ENCODE peak calls at places on chromosomes 7 and 10, in five cellular contexts. I, F, L, V and R are unnamed samples.

GRCh38 chr10:121919666-121920065 is 8.2 kb downstream of the ATE1 start:
- DNase-seq in I (no peak), F (no peak), L (no peak), V (no peak), R (no peak)

GRCh38 chr7:158732483-158733219 is 28.0 kb upstream of the NCAPG2 start:
- DNase-seq in L (no peak), F (no peak), I (no peak), V (no peak), R (no peak)

GRCh38 chr10:67790534-67791408 is 47.2 kb downstream of the DNAJC12 start:
- DNase-seq in I (no peak), L (peak), F (no peak), V (no peak), R (no peak)

GRCh38 chr10:99658622-99659030 is 683 bp upstream of the ENTPD7 start:
- DNase-seq in V (peak), I (no peak), F (peak), L (peak), R (no peak)

GRCh38 chr7:149638566-149639320 is 134.6 kb downstream of the ZNF467 start:
- DNase-seq in F (no peak), L (no peak), I (no peak), V (no peak), R (no peak)

GRCh38 chr10:70055550-70055949 is 2.9 kb downstream of the MACROH2A2 start:
- DNase-seq in F (no peak), I (no peak), L (peak), V (no peak), R (peak)

GRCh38 chr10:71644307-71645180 is 75.0 kb downstream of the C10orf105 start:
- DNase-seq in F (no peak), I (no peak), L (no peak), V (no peak), R (no peak)

GRCh38 chr7:20033621-20034200 is 183.5 kb downstream of the MACC1 start:
- DNase-seq in L (peak), I (no peak), V (no peak), F (no peak), R (peak)

GRCh38 chr7:50287121-50287520 is 17.4 kb upstream of the IKZF1 start:
- DNase-seq in F (no peak), V (no peak), L (no peak), I (no peak), R (no peak)

GRCh38 chr7:23696916-23697441 is 13.0 kb upstream of the STK31 start:
- DNase-seq in F (peak), L (peak), I (peak), V (peak), R (peak)

GRCh38 chr10:132627736-132628512 is 90.3 kb downstream of the INPP5A start:
- DNase-seq in V (peak), I (peak), L (peak), F (peak), R (no peak)

GRCh38 chr10:55224007-55224781 is 423.2 kb upstream of the PCDH15 start:
- DNase-seq in V (no peak), I (no peak), L (no peak), F (no peak), R (no peak)

GRCh38 chr7:51187941-51188340 is 128.7 kb downstream of the COBL start:
- DNase-seq in V (peak), L (no peak), F (peak), I (no peak), R (no peak)

GRCh38 chr7:3267928-3268690 is 32.9 kb upstream of the SDK1 start:
- DNase-seq in F (peak), L (peak), V (peak), I (peak), R (peak)

GRCh38 chr7:149562602-149563001 is 65.0 kb upstream of the ZNF746 start:
- DNase-seq in I (no peak), L (peak), F (no peak), V (no peak), R (peak)

GRCh38 chr7:132518102-132518838 is 58.0 kb downstream of the PLXNA4 start:
- DNase-seq in I (peak), F (no peak), V (no peak), L (peak), R (peak)

GRCh38 chr7:85068796-85069195 is 118.1 kb downstream of the SEMA3D start:
- DNase-seq in L (peak), V (no peak), I (no peak), F (no peak), R (peak)

GRCh38 chr10:79404231-79404609 is 41.2 kb downstream of the ZCCHC24 start:
- DNase-seq in L (peak), V (peak), F (peak), I (no peak), R (peak)

GRCh38 chr10:63466168-63466935 is 575 bp upstream of the JMJD1C start:
- DNase-seq in V (peak), L (peak), I (no peak), F (peak), R (peak)

GRCh38 chr10:86603256-86603655 is 51.1 kb upstream of the OPN4 start:
- DNase-seq in I (no peak), F (no peak), L (no peak), V (no peak), R (peak)

GRCh38 chr7:21938463-21938862 is 7.2 kb downstream of the CDCA7L start:
- DNase-seq in F (no peak), L (no peak), I (no peak), V (no peak), R (peak)

GRCh38 chr10:103659674-103660363 is 166.3 kb downstream of the NEURL1 start:
- DNase-seq in L (peak), F (peak), V (peak), I (peak), R (no peak)

GRCh38 chr10:13684252-13684791 is 97.6 kb downstream of the PRPF18 start:
- DNase-seq in F (peak), V (no peak), I (no peak), L (peak), R (no peak)

GRCh38 chr10:58590152-58590551 is 77.5 kb downstream of the BICC1 start:
- DNase-seq in F (peak), I (peak), V (peak), L (peak), R (peak)

GRCh38 chr10:54703086-54703485 is 97.9 kb downstream of the PCDH15 start:
- DNase-seq in L (no peak), V (no peak), F (no peak), I (no peak), R (peak)

GRCh38 chr7:93799750-93800357 is 90.7 kb downstream of the TFPI2 start:
- DNase-seq in I (peak), V (peak), L (peak), F (no peak), R (peak)

GRCh38 chr7:233456-234035 is 41.2 kb downstream of the FAM20C start:
- DNase-seq in V (no peak), I (no peak), F (peak), L (peak), R (no peak)
- H3K4me3 ChIP-seq in V (no peak), I (no peak), F (peak), L (no peak), R (no peak)

DNA sequence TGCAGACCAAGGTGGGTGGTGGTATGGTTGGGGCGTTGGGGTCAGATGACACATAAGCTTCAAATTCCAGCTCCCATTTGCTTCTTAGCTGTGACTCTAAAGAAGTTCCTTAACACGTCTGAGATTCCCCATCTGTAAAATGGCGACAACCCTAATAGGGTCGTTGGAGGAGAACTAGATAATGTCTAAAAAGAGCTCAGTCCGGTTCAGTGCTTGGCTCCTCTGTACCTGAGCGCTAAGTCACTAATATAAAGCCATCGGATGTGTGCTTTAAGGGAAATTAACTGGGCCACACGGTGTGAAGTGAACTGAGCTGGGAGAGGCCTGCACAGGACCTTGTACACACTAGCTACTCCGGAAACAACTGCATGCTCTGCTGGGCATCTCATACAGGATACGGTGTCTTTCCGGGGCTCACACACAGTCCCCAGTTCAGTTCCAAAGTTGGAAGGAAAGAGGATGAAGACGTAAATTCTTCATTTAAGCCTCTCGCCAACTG is 476 bp upstream of the ZFYVE27 start:
- DNase-seq in V (no peak), I (no peak), L (no peak), F (no peak), R (no peak)
- H3K4me3 ChIP-seq in V (no peak), I (peak), L (peak), F (peak), R (no peak)

GRCh38 chr10:77874872-77875271 is 51.7 kb downstream of the DLG5 start:
- DNase-seq in I (no peak), V (no peak), L (no peak), F (no peak), R (no peak)

GRCh38 chr10:77879065-77879464 is 47.5 kb downstream of the DLG5 start:
- DNase-seq in F (no peak), L (no peak), I (no peak), V (no peak), R (no peak)

GRCh38 chr10:77879710-77880109 is 46.8 kb downstream of the DLG5 start:
- DNase-seq in F (no peak), V (no peak), L (no peak), I (no peak), R (no peak)

GRCh38 chr10:77875730-77876129 is 50.8 kb downstream of the DLG5 start:
- DNase-seq in I (no peak), L (no peak), V (no peak), F (no peak), R (no peak)

DNA sequence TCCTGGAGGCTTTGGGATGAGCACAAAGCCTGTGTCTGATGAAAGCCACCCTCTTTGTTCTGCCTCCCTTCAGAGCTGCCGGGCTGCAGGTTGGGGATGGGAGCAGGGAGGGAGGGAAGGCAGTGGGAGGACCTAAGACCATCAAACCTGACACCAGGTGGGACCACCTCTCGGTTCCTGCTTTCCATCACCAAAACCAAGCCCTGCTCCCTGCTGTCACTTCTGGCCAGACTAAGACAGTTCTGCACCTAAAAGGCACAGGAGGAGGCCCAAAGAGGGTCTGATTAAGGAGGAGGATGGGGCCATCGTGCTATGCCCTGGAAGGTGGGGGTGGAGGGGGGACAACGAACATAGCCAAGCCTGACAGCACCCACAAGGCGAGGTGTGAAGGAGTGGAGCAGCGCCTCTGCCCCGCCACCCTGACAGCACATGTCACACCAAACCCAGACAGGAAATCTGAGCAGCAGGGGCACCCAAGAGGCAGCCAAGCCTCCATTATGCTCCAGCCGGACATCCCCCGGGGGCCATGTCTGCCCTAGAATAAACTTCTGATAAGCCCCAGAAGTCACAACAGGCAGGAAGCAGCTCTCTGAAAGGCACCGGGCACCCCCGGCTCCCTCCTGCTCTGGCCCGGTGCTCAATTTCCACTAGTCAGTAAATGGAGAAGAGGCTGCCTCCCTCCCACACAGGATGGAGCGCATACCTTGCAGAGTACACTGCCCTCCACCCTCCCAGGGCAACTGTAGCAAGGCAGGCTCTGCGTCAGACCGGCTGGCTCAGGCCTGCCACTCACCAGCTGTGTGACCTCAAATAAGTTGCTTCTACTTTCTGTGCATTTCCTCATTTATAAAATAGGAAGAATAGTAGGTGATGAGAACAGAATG is 48.9 kb downstream of the DLG5 start:
- DNase-seq in I (no peak), V (peak), F (peak), L (peak), R (no peak)
- H3K4me3 ChIP-seq in I (no peak), V (no peak), F (no peak), L (no peak), R (no peak)

GRCh38 chr10:101217450-101218281 is 11.6 kb downstream of the LBX1 start:
- DNase-seq in V (peak), F (peak), L (peak), I (no peak), R (peak)

GRCh38 chr10:101215397-101216206 is 13.7 kb downstream of the LBX1 start:
- DNase-seq in L (no peak), I (no peak), F (no peak), V (no peak), R (no peak)

GRCh38 chr10:101214446-101215396 is 14.5 kb downstream of the LBX1 start:
- DNase-seq in I (no peak), L (peak), F (peak), V (peak), R (peak)

GRCh38 chr10:101216631-101217425 is 12.4 kb downstream of the LBX1 start:
- DNase-seq in F (no peak), L (no peak), I (no peak), V (no peak), R (no peak)

GRCh38 chr10:101216207-101216607 is 13.1 kb downstream of the LBX1 start:
- DNase-seq in L (no peak), F (no peak), I (no peak), V (no peak), R (no peak)
- H3K4me3 ChIP-seq in L (no peak), F (no peak), I (no peak), V (no peak), R (no peak)